ENCODE peak calls at places on chromosomes 16 and 17, in eight cellular contexts. One of them, this sample, is unnamed.

GRCh38 chr16:62404857-62405611 is 368.8 kb upstream of the CDH8 start:
- DNase-seq in EL: no peak
- DNase-seq in midbrain: no peak
- DNase-seq in SJSA1: no peak
- DNase-seq in HFF-Myc: no peak
- DNase-seq in hepatic stellate cell: no peak
- DNase-seq in EH: no peak
- DNase-seq in choroid plexus epithelial cell: no peak
- DNase-seq in this sample: no peak

GRCh38 chr17:60769327-60769726 is 91.7 kb downstream of the BCAS3 start:
- DNase-seq in EL: no peak
- DNase-seq in midbrain: no peak
- DNase-seq in SJSA1: no peak
- DNase-seq in HFF-Myc: no peak
- DNase-seq in hepatic stellate cell: no peak
- DNase-seq in EH: no peak
- DNase-seq in choroid plexus epithelial cell: no peak
- DNase-seq in this sample: no peak

GRCh38 chr16:50604610-50605009 is 56.4 kb downstream of the NKD1 start:
- DNase-seq in EL: no peak
- DNase-seq in midbrain: no peak
- DNase-seq in SJSA1: no peak
- DNase-seq in HFF-Myc: no peak
- DNase-seq in hepatic stellate cell: no peak
- DNase-seq in EH: no peak
- DNase-seq in choroid plexus epithelial cell: no peak
- DNase-seq in this sample: no peak

GRCh38 chr16:53775821-53776431 is 72.0 kb downstream of the FTO start:
- DNase-seq in EL: peak; percentile 94
- DNase-seq in midbrain: no peak
- DNase-seq in SJSA1: peak; percentile 65
- DNase-seq in HFF-Myc: peak; percentile 61
- DNase-seq in hepatic stellate cell: peak; percentile 52
- DNase-seq in EH: peak; percentile 97
- DNase-seq in choroid plexus epithelial cell: peak; percentile 95
- DNase-seq in this sample: no peak

GRCh38 chr16:50146479-50147435 is 6.3 kb upstream of the TENT4B start:
- DNase-seq in EL: no peak
- DNase-seq in midbrain: no peak
- DNase-seq in SJSA1: no peak
- DNase-seq in HFF-Myc: no peak
- DNase-seq in hepatic stellate cell: no peak
- DNase-seq in EH: peak; percentile 43
- DNase-seq in choroid plexus epithelial cell: no peak
- DNase-seq in this sample: no peak

GRCh38 chr17:1229354-1229890 is 40.8 kb upstream of the BHLHA9 start:
- DNase-seq in EL: peak; percentile 40
- DNase-seq in midbrain: peak; percentile 19
- DNase-seq in SJSA1: no peak
- DNase-seq in HFF-Myc: no peak
- DNase-seq in hepatic stellate cell: peak; percentile 38
- DNase-seq in EH: no peak
- DNase-seq in choroid plexus epithelial cell: peak; percentile 10
- DNase-seq in this sample: peak; percentile 49

GRCh38 chr17:9181640-9182039 is 160.3 kb downstream of the NTN1 start:
- DNase-seq in EL: no peak
- DNase-seq in midbrain: no peak
- DNase-seq in SJSA1: no peak
- DNase-seq in HFF-Myc: no peak
- DNase-seq in hepatic stellate cell: no peak
- DNase-seq in EH: no peak
- DNase-seq in choroid plexus epithelial cell: no peak
- DNase-seq in this sample: no peak

GRCh38 chr17:21170829-21171228 is 43.1 kb downstream of the TMEM11 start:
- DNase-seq in EL: no peak
- DNase-seq in midbrain: peak; percentile 10
- DNase-seq in SJSA1: no peak
- DNase-seq in HFF-Myc: no peak
- DNase-seq in hepatic stellate cell: no peak
- DNase-seq in EH: peak; percentile 63
- DNase-seq in choroid plexus epithelial cell: no peak
- DNase-seq in this sample: no peak

GRCh38 chr17:3026856-3027751 is 36.3 kb downstream of the OR1D5 start:
- DNase-seq in EL: no peak
- DNase-seq in midbrain: no peak
- DNase-seq in SJSA1: no peak
- DNase-seq in HFF-Myc: no peak
- DNase-seq in hepatic stellate cell: no peak
- DNase-seq in EH: no peak
- DNase-seq in choroid plexus epithelial cell: peak; percentile 23
- DNase-seq in this sample: no peak